ENCODE peak calls at places on chromosomes 13 and 19, in six cellular contexts. K is CD4-positive, alpha-beta memory T cell; R is tibial nerve; B is adrenal gland; Z is foreskin keratinocyte; X is neuronal stem cell. C is an unnamed sample.
A peak's percentile ranks its signal among the peaks of the same experiment; 100 is the strongest.

GRCh38 chr19:46386151-46386550 is 27.2 kb downstream of the CCDC8 start:
- DNase-seq in R (no peak), B (no peak), Z (no peak), X (no peak), K (no peak), C (no peak)

GRCh38 chr13:40992678-40993077 is 26.4 kb downstream of the ELF1 start:
- DNase-seq in B (no peak), Z (peak; percentile 13), K (no peak), X (no peak), R (no peak), C (no peak)

GRCh38 chr13:80338781-80339577 is 1.9 kb downstream of the SPRY2 start:
- DNase-seq in B (peak; percentile 76), K (no peak), Z (peak; percentile 55), R (peak; percentile 55), X (peak; percentile 82), C (no peak)

GRCh38 chr13:107117327-107118012 is 549.5 kb upstream of the ARGLU1 start:
- DNase-seq in Z (no peak), X (no peak), B (no peak), R (no peak), K (no peak), C (no peak)

GRCh38 chr19:48473161-48473966 is 4.2 kb downstream of the CYTH2 start:
- DNase-seq in X (no peak), Z (peak; percentile 35), B (no peak), K (no peak), R (no peak), C (no peak)

GRCh38 chr13:33846306-33847062 is 28.5 kb downstream of the RFC3 start:
- DNase-seq in R (no peak), B (no peak), Z (no peak), K (no peak), X (no peak), C (no peak)

GRCh38 chr19:41226874-41227390 is 7.9 kb downstream of the AXL start:
- DNase-seq in Z (no peak), B (no peak), R (no peak), X (no peak), K (no peak), C (no peak)

GRCh38 chr19:41696402-41697197 is 8.5 kb upstream of the CEACAM7 start:
- DNase-seq in B (no peak), Z (no peak), R (no peak), X (no peak), K (no peak), C (no peak)

GRCh38 chr13:44243198-44243852 is 130.3 kb upstream of the SERP2 start:
- DNase-seq in K (no peak), X (peak; percentile 15), R (no peak), B (peak; percentile 87), Z (peak; percentile 85), C (no peak)

GRCh38 chr13:48994731-48995130 is 19.0 kb downstream of the FNDC3A start:
- DNase-seq in Z (peak; percentile 43), X (no peak), B (no peak), R (no peak), K (no peak), C (no peak)

GRCh38 chr19:8148410-8149231 is 771 bp downstream of the FBN3 start:
- DNase-seq in K (no peak), B (no peak), R (no peak), X (peak; percentile 65), Z (no peak), C (no peak)

GRCh38 chr13:50950808-50951207 is 41.2 kb downstream of the RNASEH2B start:
- DNase-seq in B (no peak), X (no peak), R (no peak), Z (no peak), K (no peak), C (no peak)

GRCh38 chr19:30625947-30626346 is 253.8 kb downstream of the ZNF536 start:
- DNase-seq in B (no peak), K (no peak), Z (no peak), X (no peak), R (no peak), C (no peak)

GRCh38 chr13:28659611-28659970 is 661 bp downstream of the POMP start:
- DNase-seq in B (no peak), R (no peak), Z (peak; percentile 26), K (no peak), X (no peak), C (no peak)

GRCh38 chr19:49468746-49469447 is 5.1 kb upstream of the FLT3LG start:
- DNase-seq in X (no peak), K (peak; percentile 96), Z (peak; percentile 76), R (peak; percentile 75), B (no peak), C (peak; percentile 95)

GRCh38 chr19:11381535-11382369 is 2.4 kb downstream of the EPOR start:
- DNase-seq in K (peak; percentile 76), Z (peak; percentile 86), B (peak; percentile 87), X (peak; percentile 83), R (no peak), C (no peak)

GRCh38 chr19:11384778-11385129 is 640 bp upstream of the EPOR start:
- DNase-seq in R (no peak), B (no peak), X (no peak), K (no peak), Z (no peak), C (no peak)

GRCh38 chr19:11382898-11383705 is 1.0 kb downstream of the EPOR start:
- DNase-seq in B (peak; percentile 75), X (no peak), Z (no peak), K (peak; percentile 29), R (no peak), C (peak; percentile 55)

GRCh38 chr19:11380653-11381534 is 3.2 kb downstream of the EPOR start:
- DNase-seq in K (peak; percentile 99), R (peak; percentile 92), B (peak; percentile 96), Z (peak; percentile 97), X (peak; percentile 97), C (peak; percentile 96)

DNA sequence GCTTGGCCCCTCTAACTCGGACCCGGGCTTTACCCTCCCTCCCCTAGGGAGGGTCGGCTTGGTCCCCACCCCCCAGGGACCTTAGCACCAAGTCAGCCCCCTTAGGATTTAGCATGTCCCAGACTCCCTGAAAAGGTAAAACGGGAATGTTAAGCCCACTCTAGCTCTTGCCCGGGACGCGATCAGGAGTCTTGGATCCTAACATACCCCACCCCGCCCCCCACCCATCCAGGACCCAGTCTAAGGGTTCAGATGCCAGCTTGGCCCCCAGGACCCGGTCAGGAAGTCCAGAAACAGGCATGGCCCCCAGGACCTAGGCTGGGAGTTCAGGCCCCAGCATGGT is 437 bp downstream of the EPOR start:
- DNase-seq in R (no peak), X (no peak), Z (no peak), K (no peak), B (no peak), C (no peak)
- H3K4me1 ChIP-seq in R (peaks cover 34% of the 10 kb centered on the region), X (peaks cover 11% of the 10 kb centered on the region), Z (no peaks in the 10 kb centered on the region), K (peaks cover 37% of the 10 kb centered on the region), B (peaks cover 14% of the 10 kb centered on the region), C (peaks cover 37% of the 10 kb centered on the region)

DNA sequence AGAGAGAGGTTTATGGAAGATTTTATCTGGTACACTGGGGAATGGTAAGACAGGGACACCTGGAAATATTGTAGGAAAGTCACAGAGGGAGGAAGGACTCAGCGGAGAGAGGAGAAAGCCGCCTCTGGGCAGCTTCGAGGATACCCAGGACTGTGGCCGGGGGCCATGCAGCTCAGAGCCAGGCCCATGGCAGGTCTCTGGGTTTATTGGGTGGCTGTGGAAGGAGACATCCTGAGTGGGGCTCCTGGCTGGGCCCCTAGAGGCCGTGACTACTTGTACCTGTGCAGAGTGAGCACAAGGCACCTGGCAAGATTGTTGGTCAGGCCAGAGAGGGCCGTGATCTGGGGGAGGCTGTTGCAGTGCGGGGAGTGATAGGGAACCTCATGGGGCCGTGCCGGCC is 3.4 kb downstream of the DAZAP1 start:
- DNase-seq in B (no peak), Z (no peak), K (no peak), R (no peak), X (no peak), C (no peak)
- H3K4me1 ChIP-seq in B (peaks cover 39% of the 10 kb centered on the region), Z (peaks cover 6% of the 10 kb centered on the region), K (peaks cover 74% of the 10 kb centered on the region), R (peaks cover 46% of the 10 kb centered on the region), X (peaks cover 27% of the 10 kb centered on the region), C (peaks cover 66% of the 10 kb centered on the region)

GRCh38 chr19:10501971-10502523 is 1.1 kb downstream of the KEAP1 start:
- DNase-seq in K (no peak), Z (no peak), B (peak; percentile 76), X (no peak), R (peak; percentile 55), C (peak; percentile 51)

GRCh38 chr19:10500247-10500592 is 2.9 kb downstream of the KEAP1 start:
- DNase-seq in B (no peak), R (no peak), Z (no peak), X (no peak), K (no peak), C (no peak)

GRCh38 chr19:10502524-10503001 is 593 bp downstream of the KEAP1 start:
- DNase-seq in R (peak; percentile 90), K (peak; percentile 88), B (peak; percentile 94), X (peak; percentile 85), Z (peak; percentile 63), C (peak; percentile 87)

GRCh38 chr19:10499550-10500246 is 3.5 kb downstream of the KEAP1 start:
- DNase-seq in K (no peak), R (no peak), X (no peak), Z (no peak), B (no peak), C (no peak)

DNA sequence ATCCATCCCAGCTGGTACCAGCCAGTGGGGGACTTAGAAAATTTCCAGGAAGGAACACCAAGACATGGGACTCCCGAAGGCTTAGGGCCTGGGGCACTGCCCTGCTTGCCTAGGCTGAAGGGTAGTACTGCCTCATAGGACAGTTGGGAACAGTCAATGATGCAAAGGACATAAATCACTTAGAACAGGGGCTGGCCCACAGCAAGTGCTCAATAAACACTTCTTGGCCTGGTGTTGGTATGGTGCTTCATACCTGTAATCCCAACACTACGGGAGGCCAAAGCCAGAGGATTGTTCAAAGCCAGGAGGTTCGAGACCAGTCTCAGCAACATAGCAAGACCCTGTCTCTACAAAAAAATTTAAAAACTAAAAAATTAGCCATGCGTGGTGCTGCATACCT is 5.8 kb downstream of the KEAP1 start:
- DNase-seq in X (no peak), R (no peak), K (no peak), B (no peak), Z (no peak), C (no peak)
- H3K4me1 ChIP-seq in X (peaks cover 5% of the 10 kb centered on the region), R (peaks cover 4% of the 10 kb centered on the region), K (peaks cover 37% of the 10 kb centered on the region), B (peaks cover 10% of the 10 kb centered on the region), Z (no peaks in the 10 kb centered on the region), C (peaks cover 7% of the 10 kb centered on the region)

GRCh38 chr19:16831531-16831930 is 2.3 kb downstream of the SIN3B start:
- DNase-seq in X (no peak), Z (no peak), K (no peak), R (no peak), B (no peak), C (no peak)

GRCh38 chr19:16841391-16841926 is 12.3 kb downstream of the SIN3B start:
- DNase-seq in K (no peak), X (no peak), Z (no peak), B (no peak), R (no peak), C (no peak)

GRCh38 chr19:16836115-16836905 is 7.1 kb downstream of the SIN3B start:
- DNase-seq in K (no peak), X (no peak), B (no peak), Z (peak; percentile 76), R (no peak), C (no peak)

GRCh38 chr19:16834747-16835146 is 5.5 kb downstream of the SIN3B start:
- DNase-seq in K (no peak), B (no peak), R (no peak), X (no peak), Z (peak; percentile 44), C (no peak)

DNA sequence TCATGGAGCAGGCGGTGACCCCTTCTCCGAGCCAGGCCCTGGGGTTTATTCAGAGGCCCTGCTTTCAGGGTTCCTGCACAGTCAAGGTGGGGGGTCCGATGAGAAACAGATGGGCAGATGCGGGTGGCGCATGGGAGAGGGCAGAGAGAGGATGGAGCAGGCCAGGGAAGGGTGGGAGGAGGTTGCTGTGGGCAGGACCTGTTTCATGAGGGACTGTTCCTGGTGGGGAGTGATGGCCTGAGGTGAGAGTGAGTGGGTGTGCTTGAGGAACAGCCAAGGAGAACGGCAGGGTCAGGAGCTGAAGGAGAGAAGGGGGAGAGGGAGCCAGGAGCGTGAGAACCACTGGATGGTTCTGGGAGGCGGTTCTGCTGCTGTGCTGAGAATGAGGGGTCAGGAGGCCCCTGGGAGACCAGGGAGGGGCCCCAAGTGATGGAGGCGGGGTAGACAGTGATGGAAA is 7.7 kb downstream of the SIN3B start:
- DNase-seq in Z (no peak), X (no peak), B (no peak), K (no peak), R (no peak), C (no peak)
- H3K4me1 ChIP-seq in Z (peaks cover 3% of the 10 kb centered on the region), X (no peaks in the 10 kb centered on the region), B (no peaks in the 10 kb centered on the region), K (no peaks in the 10 kb centered on the region), R (peaks cover 5% of the 10 kb centered on the region), C (no peaks in the 10 kb centered on the region)